ENCODE peak calls at places on chromosomes 12 and 14, in four cellular contexts. One of them, this sample, is unnamed.
A peak's percentile ranks its signal among the peaks of the same experiment; 100 is the strongest.

GRCh38 chr14:67539116-67539515 is 6.0 kb downstream of the PLEKHH1 start:
- DNase-seq in sigmoid colon: peak; percentile 28
- DNase-seq in activated effector memory CD4-positive, alpha-beta T cell treated with anti-CD3 and anti-CD28 coated beads, Interleukin-2, amount 50 U/mL, for 16 hours: no peak
- DNase-seq in SK-MEL-5: peak; percentile 99
- DNase-seq in this sample: no peak

GRCh38 chr14:29352681-29353080 is 575.0 kb downstream of the PRKD1 start:
- DNase-seq in activated effector memory CD4-positive, alpha-beta T cell treated with anti-CD3 and anti-CD28 coated beads, Interleukin-2, amount 50 U/mL, for 16 hours: no peak
- DNase-seq in SK-MEL-5: no peak
- DNase-seq in sigmoid colon: no peak
- DNase-seq in this sample: no peak

GRCh38 chr14:93891756-93892504 is 35.2 kb upstream of the FAM181A start:
- DNase-seq in sigmoid colon: no peak
- DNase-seq in activated effector memory CD4-positive, alpha-beta T cell treated with anti-CD3 and anti-CD28 coated beads, Interleukin-2, amount 50 U/mL, for 16 hours: no peak
- DNase-seq in SK-MEL-5: no peak
- DNase-seq in this sample: no peak

GRCh38 chr14:103190731-103191130 is 67.5 kb downstream of the TNFAIP2 start:
- DNase-seq in sigmoid colon: peak; percentile 48
- DNase-seq in activated effector memory CD4-positive, alpha-beta T cell treated with anti-CD3 and anti-CD28 coated beads, Interleukin-2, amount 50 U/mL, for 16 hours: no peak
- DNase-seq in SK-MEL-5: no peak
- DNase-seq in this sample: no peak

GRCh38 chr12:14810953-14811483 is 3.0 kb downstream of the SMCO3 start:
- DNase-seq in SK-MEL-5: peak; percentile 50
- DNase-seq in activated effector memory CD4-positive, alpha-beta T cell treated with anti-CD3 and anti-CD28 coated beads, Interleukin-2, amount 50 U/mL, for 16 hours: no peak
- DNase-seq in sigmoid colon: no peak
- DNase-seq in this sample: no peak

GRCh38 chr14:67971627-67972625 is 152.3 kb downstream of the RAD51B start:
- DNase-seq in sigmoid colon: no peak
- DNase-seq in activated effector memory CD4-positive, alpha-beta T cell treated with anti-CD3 and anti-CD28 coated beads, Interleukin-2, amount 50 U/mL, for 16 hours: no peak
- DNase-seq in SK-MEL-5: peak; percentile 27
- DNase-seq in this sample: no peak

GRCh38 chr12:94644622-94645021 is 5.7 kb downstream of the TMCC3 start:
- DNase-seq in SK-MEL-5: no peak
- DNase-seq in sigmoid colon: no peak
- DNase-seq in activated effector memory CD4-positive, alpha-beta T cell treated with anti-CD3 and anti-CD28 coated beads, Interleukin-2, amount 50 U/mL, for 16 hours: no peak
- DNase-seq in this sample: peak; percentile 74

GRCh38 chr12:1083086-1083887 is 92.3 kb downstream of the ERC1 start:
- DNase-seq in activated effector memory CD4-positive, alpha-beta T cell treated with anti-CD3 and anti-CD28 coated beads, Interleukin-2, amount 50 U/mL, for 16 hours: no peak
- DNase-seq in sigmoid colon: no peak
- DNase-seq in SK-MEL-5: no peak
- DNase-seq in this sample: no peak

GRCh38 chr12:82687020-82687951 is 580 bp downstream of the TMTC2 start:
- DNase-seq in activated effector memory CD4-positive, alpha-beta T cell treated with anti-CD3 and anti-CD28 coated beads, Interleukin-2, amount 50 U/mL, for 16 hours: peak; percentile 86
- DNase-seq in sigmoid colon: peak; percentile 83
- DNase-seq in SK-MEL-5: peak; percentile 29
- DNase-seq in this sample: no peak

GRCh38 chr14:36271939-36272907 is 48.2 kb downstream of the MBIP start:
- DNase-seq in activated effector memory CD4-positive, alpha-beta T cell treated with anti-CD3 and anti-CD28 coated beads, Interleukin-2, amount 50 U/mL, for 16 hours: no peak
- DNase-seq in sigmoid colon: no peak
- DNase-seq in SK-MEL-5: no peak
- DNase-seq in this sample: no peak

GRCh38 chr12:18153826-18154225 is 63.8 kb upstream of the RERGL start:
- DNase-seq in SK-MEL-5: no peak
- DNase-seq in activated effector memory CD4-positive, alpha-beta T cell treated with anti-CD3 and anti-CD28 coated beads, Interleukin-2, amount 50 U/mL, for 16 hours: no peak
- DNase-seq in sigmoid colon: no peak
- DNase-seq in this sample: no peak

GRCh38 chr12:12877789-12878455 is 13.4 kb upstream of the GPRC5A start:
- DNase-seq in sigmoid colon: no peak
- DNase-seq in SK-MEL-5: no peak
- DNase-seq in activated effector memory CD4-positive, alpha-beta T cell treated with anti-CD3 and anti-CD28 coated beads, Interleukin-2, amount 50 U/mL, for 16 hours: no peak
- DNase-seq in this sample: no peak

GRCh38 chr14:95875831-95876768 is 532 bp upstream of the TUNAR start:
- DNase-seq in sigmoid colon: no peak
- DNase-seq in activated effector memory CD4-positive, alpha-beta T cell treated with anti-CD3 and anti-CD28 coated beads, Interleukin-2, amount 50 U/mL, for 16 hours: no peak
- DNase-seq in SK-MEL-5: no peak
- DNase-seq in this sample: no peak

GRCh38 chr12:8742501-8742900 is 44.7 kb downstream of the RIMKLB start:
- DNase-seq in activated effector memory CD4-positive, alpha-beta T cell treated with anti-CD3 and anti-CD28 coated beads, Interleukin-2, amount 50 U/mL, for 16 hours: no peak
- DNase-seq in SK-MEL-5: no peak
- DNase-seq in sigmoid colon: no peak
- DNase-seq in this sample: no peak

GRCh38 chr12:52144512-52145227 is 47.1 kb downstream of the KRT80 start:
- DNase-seq in SK-MEL-5: no peak
- DNase-seq in activated effector memory CD4-positive, alpha-beta T cell treated with anti-CD3 and anti-CD28 coated beads, Interleukin-2, amount 50 U/mL, for 16 hours: no peak
- DNase-seq in sigmoid colon: no peak
- DNase-seq in this sample: no peak

GRCh38 chr14:53386359-53386758 is 233.2 kb upstream of the DDHD1 start:
- DNase-seq in SK-MEL-5: no peak
- DNase-seq in sigmoid colon: no peak
- DNase-seq in activated effector memory CD4-positive, alpha-beta T cell treated with anti-CD3 and anti-CD28 coated beads, Interleukin-2, amount 50 U/mL, for 16 hours: no peak
- DNase-seq in this sample: no peak

GRCh38 chr12:51216652-51217051 is 1.2 kb downstream of the POU6F1 start:
- DNase-seq in SK-MEL-5: no peak
- DNase-seq in sigmoid colon: no peak
- DNase-seq in activated effector memory CD4-positive, alpha-beta T cell treated with anti-CD3 and anti-CD28 coated beads, Interleukin-2, amount 50 U/mL, for 16 hours: no peak
- DNase-seq in this sample: no peak

GRCh38 chr14:61147369-61147897 is 133.7 kb downstream of the TMEM30B start:
- DNase-seq in SK-MEL-5: no peak
- DNase-seq in sigmoid colon: no peak
- DNase-seq in activated effector memory CD4-positive, alpha-beta T cell treated with anti-CD3 and anti-CD28 coated beads, Interleukin-2, amount 50 U/mL, for 16 hours: no peak
- DNase-seq in this sample: no peak

GRCh38 chr14:93132472-93133065 is 16.8 kb upstream of the ITPK1 start:
- DNase-seq in activated effector memory CD4-positive, alpha-beta T cell treated with anti-CD3 and anti-CD28 coated beads, Interleukin-2, amount 50 U/mL, for 16 hours: no peak
- DNase-seq in sigmoid colon: no peak
- DNase-seq in SK-MEL-5: peak; percentile 86
- DNase-seq in this sample: no peak

GRCh38 chr14:61482348-61483206 is 161.2 kb downstream of the PRKCH start:
- DNase-seq in sigmoid colon: no peak
- DNase-seq in activated effector memory CD4-positive, alpha-beta T cell treated with anti-CD3 and anti-CD28 coated beads, Interleukin-2, amount 50 U/mL, for 16 hours: peak; percentile 46
- DNase-seq in SK-MEL-5: no peak
- DNase-seq in this sample: no peak

GRCh38 chr14:103315368-103315911 is 18.6 kb upstream of the EIF5 start:
- DNase-seq in SK-MEL-5: no peak
- DNase-seq in sigmoid colon: no peak
- DNase-seq in activated effector memory CD4-positive, alpha-beta T cell treated with anti-CD3 and anti-CD28 coated beads, Interleukin-2, amount 50 U/mL, for 16 hours: peak; percentile 34
- DNase-seq in this sample: no peak

GRCh38 chr14:90624228-90624627 is 192.0 kb downstream of the TTC7B start:
- DNase-seq in activated effector memory CD4-positive, alpha-beta T cell treated with anti-CD3 and anti-CD28 coated beads, Interleukin-2, amount 50 U/mL, for 16 hours: no peak
- DNase-seq in SK-MEL-5: no peak
- DNase-seq in sigmoid colon: peak; percentile 74
- DNase-seq in this sample: peak; percentile 90

GRCh38 chr14:32012571-32012970 is 64.5 kb upstream of the ARHGAP5 start:
- DNase-seq in activated effector memory CD4-positive, alpha-beta T cell treated with anti-CD3 and anti-CD28 coated beads, Interleukin-2, amount 50 U/mL, for 16 hours: no peak
- DNase-seq in sigmoid colon: no peak
- DNase-seq in SK-MEL-5: no peak
- DNase-seq in this sample: no peak

GRCh38 chr12:21054334-21054733 is 76.7 kb upstream of the SLCO1B1 start:
- DNase-seq in sigmoid colon: no peak
- DNase-seq in SK-MEL-5: no peak
- DNase-seq in activated effector memory CD4-positive, alpha-beta T cell treated with anti-CD3 and anti-CD28 coated beads, Interleukin-2, amount 50 U/mL, for 16 hours: no peak
- DNase-seq in this sample: no peak